ENCODE peak calls at places on chromosomes 13 and 19, in seven cellular contexts. H is hypothalamus; M is GM04504; R is right lobe of liver; O is AG04450; K is KBM-7; P is stimulated activated CD4-positive, alpha-beta T cell treated with anti-CD3 and anti-CD28 coated beads, Interleukin-2, amount 100 ng/mL, for 4 hours. E is an unnamed sample.

GRCh38 chr19:53785196-53785889 is 38.8 kb downstream of the NLRP12 start:
- DNase-seq in H (no peak), M (no peak), R (no peak), O (no peak), K (no peak), P (no peak), E (peak)

GRCh38 chr13:104592127-104592526 is 1525.9 kb upstream of the SLC10A2 start:
- DNase-seq in H (no peak), M (no peak), R (no peak), O (peak), K (no peak), P (no peak), E (no peak)

GRCh38 chr19:676343-677105 is at the start of gene FSTL3:
- DNase-seq in H (no peak), M (no peak), R (no peak), O (no peak), K (no peak), P (no peak), E (no peak)

GRCh38 chr19:1057185-1057857 is 9.6 kb upstream of the ARHGAP45 start:
- DNase-seq in H (no peak), M (no peak), R (no peak), O (no peak), K (no peak), P (no peak), E (peak)

GRCh38 chr19:6047741-6048231 is 62.5 kb downstream of the RFX2 start:
- DNase-seq in H (no peak), M (no peak), R (peak), O (no peak), K (peak), P (no peak), E (peak)

GRCh38 chr19:49588370-49589122 is 2.4 kb upstream of the PRR12 start:
- DNase-seq in H (no peak), M (no peak), R (no peak), O (no peak), K (no peak), P (peak), E (no peak)

GRCh38 chr13:42747399-42747873 is 33.9 kb upstream of the FAM216B start:
- DNase-seq in H (no peak), M (peak), R (no peak), O (peak), K (no peak), P (no peak), E (no peak)

GRCh38 chr13:103557878-103558277 is 491.7 kb upstream of the SLC10A2 start:
- DNase-seq in H (no peak), M (no peak), R (no peak), O (no peak), K (no peak), P (no peak), E (no peak)

GRCh38 chr13:92221916-92222315 is 823.5 kb downstream of the GPC5 start:
- DNase-seq in H (no peak), M (no peak), R (no peak), O (no peak), K (peak), P (no peak), E (no peak)

GRCh38 chr19:33256266-33256665 is 30.6 kb upstream of the SLC7A10 start:
- DNase-seq in H (no peak), M (no peak), R (no peak), O (no peak), K (no peak), P (no peak), E (no peak)

GRCh38 chr19:4636151-4636717 is 3.1 kb upstream of the TNFAIP8L1 start:
- DNase-seq in H (peak), M (no peak), R (peak), O (no peak), K (peak), P (peak), E (peak)

GRCh38 chr13:102039264-102039663 is 362.6 kb downstream of the FGF14 start:
- DNase-seq in H (no peak), M (no peak), R (no peak), O (no peak), K (no peak), P (no peak), E (no peak)

GRCh38 chr13:110261166-110262081 is 45.5 kb downstream of the COL4A1 start:
- DNase-seq in H (no peak), M (no peak), R (no peak), O (no peak), K (no peak), P (no peak), E (no peak)

GRCh38 chr19:38617764-38618589 is at the start of gene MAP4K1:
- DNase-seq in H (peak), M (no peak), R (no peak), O (no peak), K (peak), P (peak), E (peak)

GRCh38 chr13:80168089-80168850 is 172.7 kb downstream of the SPRY2 start:
- DNase-seq in H (no peak), M (peak), R (no peak), O (no peak), K (peak), P (no peak), E (peak)

GRCh38 chr13:30654430-30654829 is 36.7 kb downstream of the USPL1 start:
- DNase-seq in H (no peak), M (no peak), R (no peak), O (no peak), K (no peak), P (no peak), E (no peak)

GRCh38 chr13:111344471-111345191 is 24.2 kb downstream of the TEX29 start:
- DNase-seq in H (no peak), M (peak), R (no peak), O (peak), K (no peak), P (no peak), E (no peak)

GRCh38 chr13:35769812-35770211 is 293.3 kb upstream of the MAB21L1 start:
- DNase-seq in H (no peak), M (no peak), R (no peak), O (no peak), K (peak), P (no peak), E (no peak)

GRCh38 chr19:30428856-30429255 is 56.7 kb downstream of the ZNF536 start:
- DNase-seq in H (no peak), M (no peak), R (no peak), O (no peak), K (no peak), P (no peak), E (no peak)

GRCh38 chr19:18660051-18660910 is 23.2 kb upstream of the CRTC1 start:
- DNase-seq in H (no peak), M (no peak), R (no peak), O (no peak), K (no peak), P (no peak), E (no peak)

GRCh38 chr13:111908391-111908790 is 158.6 kb upstream of the SOX1 start:
- DNase-seq in H (no peak), M (no peak), R (peak), O (no peak), K (no peak), P (no peak), E (no peak)

GRCh38 chr19:46859637-46860124 is 1.1 kb upstream of the ARHGAP35 start:
- DNase-seq in H (no peak), M (no peak), R (peak), O (no peak), K (no peak), P (no peak), E (no peak)

GRCh38 chr13:44437356-44438233 is 64.0 kb downstream of the SERP2 start:
- DNase-seq in H (no peak), M (no peak), R (no peak), O (no peak), K (peak), P (no peak), E (peak)

GRCh38 chr19:44677019-44677809 is 5.9 kb downstream of the CEACAM19 start:
- DNase-seq in H (no peak), M (no peak), R (no peak), O (no peak), K (peak), P (no peak), E (peak)

GRCh38 chr13:85473144-85473543 is 326.1 kb downstream of the SLITRK6 start:
- DNase-seq in H (no peak), M (no peak), R (no peak), O (no peak), K (no peak), P (no peak), E (no peak)

GRCh38 chr19:17197666-17198065 is 17.5 kb upstream of the USE1 start:
- DNase-seq in H (no peak), M (no peak), R (no peak), O (no peak), K (no peak), P (no peak), E (no peak)

GRCh38 chr13:111975539-111976473 is 91.1 kb upstream of the SOX1 start:
- DNase-seq in H (no peak), M (no peak), R (no peak), O (no peak), K (no peak), P (no peak), E (no peak)

E was measured in NB4.